ENCODE peak calls at places on chromosomes 6 and 20, in ten cellular contexts. J is left lung; G is PC-3; R is CD8-positive, alpha-beta T cell; M is mesendoderm; C is IMR-90; X is small intestine; P is heart right ventricle; O is OCI-LY7; U is CD8-positive, alpha-beta memory T cell. N is an unnamed sample. For H3K36me3, the result is how much of the 10 kb centered on the place peaks cover.

GRCh38 chr6:36347635-36348034 is 10.9 kb upstream of the BNIP5 start:
- DNase-seq in R (no peak), P (no peak), M (no peak), G (no peak), J (no peak), O (no peak), U (no peak), X (peak), C (no peak), N (no peak)

GRCh38 chr6:38804368-38804767 is 89.3 kb downstream of the DNAH8 start:
- DNase-seq in X (peak), P (no peak), C (no peak), J (no peak), M (no peak), R (no peak), O (no peak), G (no peak), U (no peak), N (no peak)

GRCh38 chr6:134299236-134299635 is 18.7 kb downstream of the SGK1 start:
- DNase-seq in U (no peak), J (no peak), R (no peak), G (peak), O (no peak), C (peak), X (peak), M (no peak), P (no peak), N (no peak)

GRCh38 chr20:41118632-41119031 is 18.7 kb upstream of the PLCG1 start:
- DNase-seq in U (no peak), O (no peak), P (no peak), M (no peak), X (no peak), C (peak), G (peak), J (no peak), R (no peak), N (no peak)

GRCh38 chr6:138596591-138596990 is 97.3 kb upstream of the NHSL1 start:
- DNase-seq in G (no peak), M (no peak), U (no peak), P (no peak), C (no peak), O (no peak), X (no peak), J (no peak), R (no peak), N (no peak)

GRCh38 chr6:22204153-22204552 is 92.7 kb downstream of the PRL start:
- DNase-seq in M (no peak), C (no peak), J (no peak), P (no peak), O (no peak), G (no peak), U (no peak), R (no peak), X (no peak), N (no peak)

GRCh38 chr6:21022343-21023107 is 488.3 kb downstream of the CDKAL1 start:
- DNase-seq in O (no peak), X (peak), G (peak), P (no peak), C (peak), M (peak), U (no peak), J (no peak), R (no peak), N (no peak)

GRCh38 chr6:34512738-34513115 is 43.4 kb downstream of the SPDEF start:
- DNase-seq in J (no peak), O (no peak), M (no peak), C (no peak), P (no peak), G (no peak), X (no peak), U (no peak), R (no peak), N (no peak)

GRCh38 chr6:3357669-3358068 is 98.9 kb downstream of the PSMG4 start:
- DNase-seq in X (no peak), U (no peak), R (no peak), P (no peak), O (no peak), G (no peak), C (no peak), J (no peak), M (no peak), N (no peak)

GRCh38 chr6:167475947-167476346 is 151.1 kb downstream of the TTLL2 start:
- DNase-seq in C (no peak), O (no peak), R (no peak), P (no peak), M (no peak), G (no peak), J (no peak), U (no peak), X (no peak), N (no peak)

GRCh38 chr6:112525749-112526148 is 178.6 kb downstream of the RFPL4B start:
- DNase-seq in C (no peak), O (no peak), J (no peak), M (no peak), U (no peak), X (no peak), G (no peak), R (no peak), P (no peak), N (no peak)

GRCh38 chr6:129598244-129599187 is 111.5 kb downstream of the ARHGAP18 start:
- DNase-seq in J (no peak), M (peak), R (no peak), O (peak), P (peak), C (peak), X (peak), G (peak), U (no peak), N (peak)

GRCh38 chr20:36284751-36285150 is 21.4 kb upstream of the DLGAP4 start:
- DNase-seq in G (no peak), J (no peak), X (no peak), C (no peak), U (no peak), O (no peak), M (no peak), R (no peak), P (no peak), N (no peak)

GRCh38 chr20:15739056-15739455 is 834.2 kb downstream of the KIF16B start:
- DNase-seq in R (no peak), J (no peak), C (no peak), P (no peak), U (no peak), O (no peak), G (peak), M (no peak), X (no peak), N (no peak)

GRCh38 chr6:41655706-41656668 is 17.7 kb downstream of the MDFI start:
- DNase-seq in C (peak), X (no peak), U (no peak), J (no peak), P (no peak), O (no peak), G (no peak), M (peak), R (no peak), N (no peak)

GRCh38 chr6:13454286-13455221 is 32.8 kb downstream of the GFOD1 start:
- DNase-seq in R (peak), P (peak), M (no peak), U (peak), G (peak), C (peak), J (no peak), X (peak), O (peak), N (peak)

GRCh38 chr6:101266063-101266462 is 127.4 kb upstream of the GRIK2 start:
- DNase-seq in X (no peak), M (no peak), J (no peak), G (no peak), R (no peak), O (peak), U (no peak), C (no peak), P (no peak), N (peak)

GRCh38 chr20:2480381-2480780 is 9.8 kb upstream of the SNRPB start:
- DNase-seq in O (no peak), R (no peak), J (no peak), X (no peak), P (no peak), M (no peak), G (no peak), C (no peak), U (no peak), N (no peak)

GRCh38 chr6:29647927-29648642 is 8.8 kb upstream of the MOG start:
- DNase-seq in R (no peak), C (peak), P (no peak), X (no peak), O (peak), G (peak), M (peak), J (no peak), U (no peak), N (no peak)

GRCh38 chr6:136201735-136202134 is 48.4 kb downstream of the MTFR2 start:
- DNase-seq in O (no peak), U (no peak), J (no peak), P (no peak), X (no peak), M (no peak), G (peak), C (peak), R (no peak), N (no peak)

GRCh38 chr6:111789593-111789992 is 83.7 kb downstream of the FYN start:
- DNase-seq in J (no peak), C (peak), U (no peak), O (no peak), M (no peak), P (peak), X (no peak), G (no peak), R (no peak), N (no peak)

GRCh38 chr20:23106271-23106851 is 20.2 kb upstream of the CD93 start:
- DNase-seq in C (peak), J (no peak), O (no peak), G (peak), P (peak), M (no peak), X (no peak), R (no peak), U (no peak), N (no peak)

GRCh38 chr6:150194200-150194599 is 51.4 kb downstream of the PPP1R14C start:
- DNase-seq in P (no peak), O (no peak), X (no peak), J (no peak), G (no peak), R (no peak), U (no peak), C (no peak), M (no peak), N (no peak)

GRCh38 chr6:14467591-14467990 is 350.0 kb downstream of the CD83 start:
- DNase-seq in G (peak), J (no peak), X (no peak), U (no peak), P (no peak), M (no peak), O (no peak), C (peak), R (no peak), N (no peak)

GRCh38 chr20:32535316-32535952 is 49.7 kb downstream of the NOL4L start:
- DNase-seq in X (no peak), R (peak), O (peak), J (peak), G (no peak), C (no peak), P (no peak), U (peak), M (no peak), N (peak)

GRCh38 chr20:49685161-49685601 is 28.5 kb downstream of the B4GALT5 start:
- DNase-seq in X (no peak), M (no peak), J (no peak), U (no peak), P (no peak), R (no peak), O (no peak), C (no peak), G (no peak), N (no peak)
- H3K27ac ChIP-seq in X (no peak), M (no peak), J (peak), U (no peak), P (peak), R (no peak), O (peak), C (peak), G (no peak), N (no peak)

DNA sequence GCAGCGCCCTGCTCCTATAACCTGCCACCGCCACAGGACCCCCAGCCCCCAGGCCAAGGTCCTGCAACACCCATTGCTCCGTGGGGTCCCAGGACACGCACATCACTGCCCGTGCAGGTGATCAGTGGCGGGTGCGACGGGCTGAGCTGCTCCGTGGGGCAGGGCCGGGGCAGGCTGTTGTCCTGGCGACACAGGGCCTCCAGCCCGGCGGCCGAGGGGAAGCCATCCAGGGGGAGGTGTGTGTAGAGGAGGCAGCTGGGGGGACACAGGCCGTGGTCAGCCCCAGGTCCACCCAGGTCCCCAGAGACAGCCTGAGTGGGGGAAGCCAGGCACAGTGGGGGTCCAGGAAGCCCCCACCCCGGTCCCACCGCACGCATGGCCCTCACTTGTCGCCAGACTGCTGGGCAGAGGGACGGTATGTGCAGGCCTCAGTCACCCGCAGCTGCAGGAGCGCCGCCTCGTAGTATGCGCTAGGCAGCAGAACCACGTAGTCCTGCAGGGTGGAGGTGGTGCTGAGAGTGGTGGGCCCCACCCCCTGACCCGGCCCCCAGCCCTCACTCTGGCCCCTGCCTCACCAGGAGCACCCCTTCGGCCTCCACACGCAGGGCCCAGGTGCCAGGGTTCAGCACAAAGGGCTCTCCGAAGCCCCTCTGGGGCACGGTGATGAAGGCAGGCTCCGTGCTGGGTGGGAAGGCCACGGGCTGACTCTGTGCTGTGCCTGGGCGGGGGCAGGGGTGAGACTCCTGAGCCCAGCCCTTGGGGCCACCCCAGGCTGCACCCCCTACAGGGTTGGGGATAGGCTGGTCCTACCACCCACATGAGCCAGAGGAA is 30.4 kb downstream of the ADRM1 start:
- DNase-seq in U (no peak), O (no peak), R (no peak), P (no peak), X (no peak), J (peak), C (no peak), G (no peak), M (no peak), N (peak)
- H3K36me3 ChIP-seq in U (under half), O (under half), R (under half), P (under half), X (under half), J (half or more), C (under half), G (half or more), M (under half), N (under half)

DNA sequence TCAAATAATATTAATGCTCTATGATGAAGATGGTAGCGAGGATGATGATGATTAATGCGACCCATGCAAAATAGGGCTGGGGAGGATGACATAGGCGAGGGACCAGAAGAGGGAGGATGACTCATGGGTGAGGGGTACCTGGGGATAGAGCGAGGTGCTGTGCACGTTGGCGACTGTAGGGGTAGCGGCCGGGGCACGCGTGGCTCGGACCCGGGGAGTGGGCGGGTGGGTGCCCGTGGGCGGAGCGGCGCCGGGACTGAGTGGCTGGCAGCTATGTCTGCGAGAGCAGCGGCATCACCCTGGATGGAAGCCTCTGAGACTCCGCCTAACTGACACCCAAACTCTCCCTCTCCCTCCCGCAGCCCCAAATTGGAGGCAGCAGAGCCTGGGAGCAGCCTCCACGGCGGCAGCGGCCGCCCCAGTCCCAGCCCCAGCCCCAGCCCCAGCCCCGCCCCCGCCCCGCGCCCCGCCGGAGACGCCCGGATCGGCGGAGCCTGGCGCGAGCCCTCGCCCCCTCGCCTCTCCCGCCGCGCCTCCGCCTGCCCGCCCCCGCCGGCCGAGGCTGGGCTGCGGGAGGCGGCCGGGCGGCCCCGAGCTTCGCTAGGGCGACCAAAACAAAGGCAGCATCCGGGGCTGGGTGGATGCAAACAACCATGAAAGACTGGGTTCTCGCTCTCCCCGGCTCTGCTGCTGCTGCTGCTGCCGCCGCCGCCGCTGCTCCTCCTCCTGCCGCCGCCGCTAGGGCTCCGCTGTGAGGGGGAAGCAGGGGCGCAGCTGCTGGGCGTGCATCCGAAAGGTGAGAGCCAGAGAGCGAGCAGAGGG is at the start of gene RIMS1:
- DNase-seq in U (no peak), C (no peak), O (no peak), R (no peak), X (no peak), J (peak), G (no peak), P (no peak), M (peak), N (no peak)
- H3K4me3 ChIP-seq in U (no peak), C (peak), O (no peak), R (no peak), X (no peak), J (peak), G (no peak), P (peak), M (peak), N (no peak)

GRCh38 chr6:125918230-125918629 is 38.3 kb upstream of the HINT3 start:
- DNase-seq in R (no peak), U (no peak), P (peak), M (no peak), X (no peak), J (no peak), O (no peak), C (no peak), G (no peak), N (no peak)

GRCh38 chr6:125918681-125919566 is 37.6 kb upstream of the HINT3 start:
- DNase-seq in C (peak), R (no peak), M (peak), U (no peak), O (no peak), X (peak), G (peak), J (no peak), P (peak), N (peak)

GRCh38 chr6:125913145-125913544 is 43.4 kb upstream of the HINT3 start:
- DNase-seq in J (no peak), R (no peak), U (no peak), O (no peak), M (no peak), P (no peak), G (no peak), C (no peak), X (no peak), N (no peak)

GRCh38 chr6:125910518-125910917 is 46.1 kb upstream of the HINT3 start:
- DNase-seq in G (peak), U (no peak), C (peak), O (no peak), J (no peak), R (no peak), P (no peak), X (peak), M (no peak), N (no peak)

GRCh38 chr6:125913864-125914351 is 42.7 kb upstream of the HINT3 start:
- DNase-seq in R (no peak), X (peak), G (peak), U (no peak), C (peak), P (no peak), M (no peak), J (no peak), O (no peak), N (no peak)
- H3K27ac ChIP-seq in R (no peak), X (peak), G (peak), U (no peak), C (peak), P (no peak), M (no peak), J (no peak), O (no peak), N (no peak)

GRCh38 chr20:56385130-56385529 is 6.9 kb downstream of the AURKA start:
- DNase-seq in G (no peak), J (no peak), M (no peak), O (no peak), R (no peak), P (no peak), U (no peak), C (no peak), X (no peak), N (no peak)
- H3K36me3 ChIP-seq in G (half or more), J (under half), M (under half), O (half or more), R (under half), P (under half), U (under half), C (under half), X (under half), N (under half)

GRCh38 chr6:98579089-98579488 is 255.3 kb upstream of the POU3F2 start:
- DNase-seq in C (no peak), X (no peak), O (no peak), R (no peak), P (no peak), J (no peak), U (no peak), M (no peak), G (no peak), N (no peak)

GRCh38 chr6:98586163-98586562 is 248.2 kb upstream of the POU3F2 start:
- DNase-seq in P (no peak), G (no peak), O (no peak), U (no peak), R (no peak), C (no peak), J (no peak), X (no peak), M (peak), N (no peak)

GRCh38 chr6:98581725-98582124 is 252.6 kb upstream of the POU3F2 start:
- DNase-seq in G (peak), P (no peak), O (no peak), U (no peak), X (no peak), J (no peak), C (no peak), R (no peak), M (no peak), N (no peak)

GRCh38 chr6:98579941-98580340 is 254.4 kb upstream of the POU3F2 start:
- DNase-seq in X (no peak), C (peak), O (no peak), P (no peak), G (peak), J (no peak), M (no peak), U (no peak), R (no peak), N (no peak)

DNA sequence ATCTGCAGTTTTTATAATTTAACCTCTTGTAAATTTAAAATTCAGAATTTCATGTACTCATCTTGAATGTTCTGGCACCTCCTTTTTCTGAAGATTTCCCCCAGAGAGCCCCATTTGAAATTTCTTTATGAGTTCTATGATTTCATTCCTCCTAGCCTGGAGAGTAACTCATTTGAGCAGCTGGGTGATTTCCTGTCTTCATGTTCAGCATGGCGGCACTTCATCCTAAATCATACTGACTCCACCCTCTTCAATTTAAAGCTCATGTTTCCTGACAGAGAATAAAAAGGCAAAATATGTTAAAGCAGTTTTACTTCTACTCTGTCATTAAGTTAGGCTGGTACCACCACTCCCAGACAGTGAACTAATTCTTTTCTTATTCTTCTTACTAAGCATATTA is 250.9 kb upstream of the POU3F2 start:
- DNase-seq in J (no peak), X (no peak), R (no peak), M (no peak), G (no peak), C (no peak), U (no peak), P (no peak), O (no peak), N (no peak)
- H3K4me3 ChIP-seq in J (no peak), X (no peak), R (no peak), M (no peak), G (no peak), C (no peak), U (no peak), P (no peak), O (no peak), N (no peak)

GRCh38 chr20:53929974-53930650 is 140.3 kb downstream of the BCAS1 start:
- DNase-seq in U (no peak), G (no peak), X (no peak), M (no peak), P (no peak), O (peak), J (no peak), C (no peak), R (no peak), N (no peak)
- H3K27ac ChIP-seq in U (no peak), G (peak), X (no peak), M (no peak), P (no peak), O (peak), J (no peak), C (no peak), R (no peak), N (no peak)